ENCODE peak calls at places on chromosome 11, in four cellular contexts. T is astrocyte of the spinal cord, M is HFFc6, X is mesothelial cell of epicardium. D is an unnamed sample.

GRCh38 chr11:95559899-95560298 is 229.7 kb downstream of the FAM76B start:
- DNase-seq in T (no peak), M (no peak), X (peak; percentile 57), D (peak; percentile 72)

GRCh38 chr11:128848815-128849455 is 18.2 kb downstream of the KCNJ1 start:
- DNase-seq in T (peak; percentile 22), M (no peak), X (no peak), D (no peak)

GRCh38 chr11:61102667-61103491 is 590 bp downstream of the CD5 start:
- DNase-seq in T (no peak), M (no peak), X (no peak), D (no peak)

GRCh38 chr11:10761085-10761698 is 10.1 kb downstream of the CTR9 start:
- DNase-seq in T (no peak), M (no peak), X (no peak), D (no peak)

GRCh38 chr11:3947084-3947483 is 91.6 kb downstream of the STIM1 start:
- DNase-seq in T (peak; percentile 63), M (peak; percentile 2), X (no peak), D (no peak)

GRCh38 chr11:115391598-115391997 is 112.6 kb downstream of the CADM1 start:
- DNase-seq in T (no peak), M (no peak), X (no peak), D (no peak)

GRCh38 chr11:119153049-119153818 is 4.4 kb downstream of the ABCG4 start:
- DNase-seq in T (no peak), M (no peak), X (no peak), D (no peak)

GRCh38 chr11:22479133-22479690 is 141.0 kb downstream of the SLC17A6 start:
- DNase-seq in T (no peak), M (no peak), X (no peak), D (no peak)

GRCh38 chr11:86288776-86289507 is 13.1 kb upstream of the HIKESHI start:
- DNase-seq in T (no peak), M (no peak), X (no peak), D (no peak)

GRCh38 chr11:7965386-7965785 is at the start of gene NLRP10:
- DNase-seq in T (peak; percentile 28), M (peak; percentile 90), X (no peak), D (no peak)

GRCh38 chr11:74380746-74381439 is 17.3 kb downstream of the PGM2L1 start:
- DNase-seq in T (peak; percentile 25), M (no peak), X (no peak), D (no peak)

GRCh38 chr11:85784480-85784879 is 26.5 kb downstream of the SYTL2 start:
- DNase-seq in T (no peak), M (no peak), X (no peak), D (no peak)

GRCh38 chr11:91947215-91947614 is 277.4 kb upstream of the FAT3 start:
- DNase-seq in T (peak; percentile 78), M (peak; percentile 30), X (no peak), D (no peak)

GRCh38 chr11:128054323-128054910 is 532.9 kb downstream of the ETS1 start:
- DNase-seq in T (peak; percentile 30), M (peak; percentile 29), X (no peak), D (no peak)

GRCh38 chr11:95821640-95822039 is 31.3 kb downstream of the CEP57 start:
- DNase-seq in T (peak; percentile 56), M (peak; percentile 41), X (no peak), D (no peak)

GRCh38 chr11:96081561-96081960 is 157.7 kb upstream of the MTMR2 start:
- DNase-seq in T (no peak), M (no peak), X (no peak), D (no peak)

GRCh38 chr11:1693327-1694063 is 3.5 kb upstream of the KRTAP5-6 start:
- DNase-seq in T (peak; percentile 74), M (peak; percentile 57), X (peak; percentile 95), D (no peak)

GRCh38 chr11:94271885-94272372 is 32.5 kb upstream of the IZUMO1R start:
- DNase-seq in T (no peak), M (no peak), X (no peak), D (no peak)

GRCh38 chr11:11036185-11037161 is 178.6 kb upstream of the ZBED5 start:
- DNase-seq in T (peak; percentile 53), M (peak; percentile 29), X (no peak), D (no peak)

GRCh38 chr11:3644817-3645235 is at the start of gene ART1:
- DNase-seq in T (no peak), M (no peak), X (no peak), D (no peak)

GRCh38 chr11:67213251-67213650 is 53.0 kb upstream of the GRK2 start:
- DNase-seq in T (no peak), M (no peak), X (no peak), D (no peak)

GRCh38 chr11:29200776-29201574 is 815.9 kb downstream of the KCNA4 start:
- DNase-seq in T (no peak), M (no peak), X (no peak), D (no peak)

GRCh38 chr11:41392591-41392990 is 66.9 kb downstream of the LRRC4C start:
- DNase-seq in T (no peak), M (no peak), X (no peak), D (no peak)

GRCh38 chr11:102528618-102529017 is 1.9 kb downstream of the MMP7 start:
- DNase-seq in T (no peak), M (no peak), X (no peak), D (no peak)

GRCh38 chr11:5171856-5172255 is 17.3 kb upstream of the OR52A1 start:
- DNase-seq in T (no peak), M (no peak), X (no peak), D (no peak)

GRCh38 chr11:67285541-67286498 is 3.3 kb upstream of the ANKRD13D start:
- DNase-seq in T (no peak), M (no peak), X (no peak), D (no peak)

GRCh38 chr11:11787305-11788066 is 54.3 kb upstream of the USP47 start:
- DNase-seq in T (peak; percentile 71), M (peak; percentile 52), X (peak; percentile 83), D (peak; percentile 81)

GRCh38 chr11:130389315-130389935 is 39.0 kb downstream of the ADAMTS8 start:
- DNase-seq in T (no peak), M (no peak), X (no peak), D (no peak)

GRCh38 chr11:83156996-83157754 is at the start of gene PCF11:
- DNase-seq in T (no peak), M (no peak), X (peak; percentile 92), D (no peak)

GRCh38 chr11:73233704-73234402 is 15.8 kb downstream of the P2RY2 start:
- DNase-seq in T (no peak), M (no peak), X (no peak), D (peak; percentile 1)

GRCh38 chr11:13480198-13480597 is 15.6 kb downstream of the PTH start:
- DNase-seq in T (no peak), M (no peak), X (no peak), D (no peak)

GRCh38 chr11:20611892-20612291 is 12.5 kb downstream of the SLC6A5 start:
- DNase-seq in T (no peak), M (no peak), X (no peak), D (no peak)

GRCh38 chr11:44833869-44834452 is 107.2 kb downstream of the TSPAN18 start:
- DNase-seq in T (no peak), M (no peak), X (no peak), D (no peak)

DNA sequence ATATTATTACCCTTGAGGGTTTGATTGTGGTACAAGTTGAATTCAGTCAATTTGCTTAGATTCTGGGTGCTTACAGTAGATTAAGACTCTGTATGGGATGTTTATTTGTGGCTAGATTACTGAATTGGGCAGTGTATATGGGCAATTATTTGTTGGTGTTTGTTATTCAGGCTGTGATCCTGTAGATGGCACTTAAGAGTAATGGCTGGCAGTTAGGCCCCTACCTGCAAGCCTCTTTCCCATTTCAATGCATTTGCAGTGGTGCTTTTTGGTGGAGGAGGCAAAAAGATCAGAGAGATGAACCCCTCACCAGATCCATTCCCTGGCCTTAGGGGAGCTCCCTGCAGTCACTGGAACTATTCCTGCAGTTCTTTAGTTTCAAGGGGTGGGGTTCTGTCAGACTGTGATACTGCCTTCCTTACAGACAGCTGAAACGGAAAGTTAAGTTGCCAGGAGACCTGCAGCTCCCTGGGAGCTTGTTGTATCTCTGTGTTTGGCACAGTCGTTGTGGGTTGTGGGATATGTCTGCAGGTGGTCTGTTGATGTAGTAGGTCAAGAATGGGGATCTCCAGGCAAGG is 199.5 kb downstream of the AASDHPPT start:
- DNase-seq in T (peak; percentile 29), M (no peak), X (no peak), D (no peak)
- TF ChIP-seq CTCF in T (peak; percentile 52), M (peak; percentile 38), X (no peak), D (no peak)

GRCh38 chr11:68457898-68458249 is 2.7 kb upstream of the PPP6R3 start:
- DNase-seq in T (no peak), M (no peak), X (no peak), D (no peak)

GRCh38 chr11:68461284-68461861 is 821 bp downstream of the PPP6R3 start:
- DNase-seq in T (peak; percentile 62), M (no peak), X (no peak), D (no peak)

GRCh38 chr11:68460741-68461283 is at the start of gene PPP6R3:
- DNase-seq in T (no peak), M (no peak), X (no peak), D (no peak)

GRCh38 chr11:68457214-68457897 is 3.2 kb upstream of the PPP6R3 start:
- DNase-seq in T (no peak), M (no peak), X (no peak), D (no peak)

GRCh38 chr11:68459886-68460740 is 439 bp upstream of the PPP6R3 start:
- DNase-seq in T (peak; percentile 100), M (peak; percentile 97), X (peak; percentile 97), D (peak; percentile 99)
- TF ChIP-seq CTCF in T (no peak), M (no peak), X (no peak), D (no peak)

GRCh38 chr11:6377902-6378694 is 12.2 kb upstream of the SMPD1 start:
- DNase-seq in T (no peak), M (no peak), X (no peak), D (no peak)
- TF ChIP-seq CTCF in T (no peak), M (no peak), X (no peak), D (no peak)

GRCh38 chr11:33256808-33257159 is 397 bp upstream of the HIPK3 start:
- DNase-seq in T (no peak), M (no peak), X (no peak), D (no peak)

GRCh38 chr11:33257897-33258630 is 883 bp downstream of the HIPK3 start:
- DNase-seq in T (peak; percentile 89), M (peak; percentile 65), X (peak; percentile 84), D (peak; percentile 35)

GRCh38 chr11:33256031-33256807 is 962 bp upstream of the HIPK3 start:
- DNase-seq in T (peak; percentile 12), M (no peak), X (no peak), D (no peak)

GRCh38 chr11:33258631-33259184 is 1.5 kb downstream of the HIPK3 start:
- DNase-seq in T (peak; percentile 72), M (peak; percentile 37), X (no peak), D (no peak)

DNA sequence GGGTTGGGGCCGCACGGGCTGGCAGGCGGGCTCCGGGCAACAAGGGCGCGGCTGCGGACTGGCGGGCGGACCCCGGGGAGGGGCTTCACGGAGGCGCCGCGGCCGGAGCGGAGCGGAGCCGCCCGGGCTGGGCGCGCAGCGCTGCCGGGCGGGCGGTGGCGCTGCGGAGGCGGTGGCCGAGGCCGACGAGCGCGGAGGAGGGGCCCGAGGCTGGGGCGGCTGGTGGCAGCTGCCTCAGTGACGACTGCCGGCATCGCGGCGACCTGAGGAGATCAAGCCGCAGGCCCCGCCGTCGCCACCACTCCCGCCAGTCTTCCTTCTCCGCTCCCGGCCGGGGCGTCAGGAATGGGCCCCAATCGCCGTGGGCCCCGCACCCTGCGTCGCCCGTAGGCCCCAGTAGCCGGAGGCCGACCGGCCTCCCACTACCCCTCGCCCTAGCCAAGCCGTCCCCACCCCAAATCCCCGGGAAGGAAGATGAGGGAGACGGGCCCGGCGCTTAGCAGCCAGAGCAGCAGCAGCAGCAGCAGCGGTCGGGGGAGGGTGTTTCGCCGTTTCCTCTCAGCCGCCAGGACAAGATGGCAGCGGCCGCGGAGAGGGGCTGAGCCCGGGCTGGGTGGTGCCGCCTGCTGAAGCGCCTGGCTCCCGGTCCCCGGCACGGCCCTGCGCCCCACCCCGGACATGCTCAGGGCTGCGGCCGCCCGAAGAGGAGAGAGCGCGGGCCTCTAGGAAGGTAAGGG is at the start of gene HIPK3:
- DNase-seq in T (peak; percentile 70), M (peak; percentile 49), X (peak; percentile 87), D (peak; percentile 92)
- TF ChIP-seq CTCF in T (peak; percentile 9), M (no peak), X (no peak), D (peak; percentile 32)

D was measured in ascending aorta.